ENCODE peak calls at places on chromosome 22, in six cellular contexts. F, N, K, J, X and C are unnamed samples.

GRCh38 chr22:48576333-48577013 is 1251.2 kb downstream of the BRD1 start:
- DNase-seq in J (no peak), K (no peak), N (no peak), X (no peak), F (no peak), C (peak)

GRCh38 chr22:43722444-43722843 is 89.7 kb downstream of the EFCAB6 start:
- DNase-seq in F (no peak), X (no peak), K (no peak), N (no peak), J (no peak), C (no peak)

GRCh38 chr22:45201678-45202332 is 38.1 kb downstream of the NUP50 start:
- DNase-seq in F (no peak), X (peak), J (peak), N (no peak), K (no peak), C (peak)

GRCh38 chr22:35217541-35217940 is 39.8 kb upstream of the HMGXB4 start:
- DNase-seq in F (no peak), N (no peak), K (no peak), J (no peak), X (no peak), C (no peak)

GRCh38 chr22:22558972-22559603 is at the start of gene PRAME:
- DNase-seq in F (no peak), N (peak), K (peak), J (no peak), X (peak), C (peak)

GRCh38 chr22:18973264-18974031 is 37.4 kb upstream of the PRODH start:
- DNase-seq in F (no peak), X (no peak), K (no peak), J (no peak), N (no peak), C (no peak)

GRCh38 chr22:44917372-44918165 is 92.2 kb downstream of the PHF21B start:
- DNase-seq in F (no peak), X (no peak), N (peak), K (no peak), J (no peak), C (no peak)

GRCh38 chr22:31343235-31344191 is 2.6 kb downstream of the PATZ1 start:
- DNase-seq in J (peak), N (peak), K (no peak), X (no peak), F (no peak), C (peak)

GRCh38 chr22:39528080-39528661 is 4.4 kb downstream of the RPS19BP1 start:
- DNase-seq in K (no peak), F (no peak), J (no peak), X (no peak), N (no peak), C (no peak)

GRCh38 chr22:45878901-45879551 is 97.9 kb downstream of the WNT7B start:
- DNase-seq in J (no peak), X (no peak), N (no peak), F (no peak), K (no peak), C (no peak)

GRCh38 chr22:40094449-40094848 is 83.3 kb upstream of the TNRC6B start:
- DNase-seq in K (no peak), X (no peak), F (no peak), J (no peak), N (no peak), C (peak)

GRCh38 chr22:21815958-21816357 is 51.5 kb downstream of the MAPK1 start:
- DNase-seq in N (no peak), K (no peak), J (no peak), X (no peak), F (no peak), C (no peak)

GRCh38 chr22:44389181-44389580 is 76.4 kb upstream of the SHISAL1 start:
- DNase-seq in X (no peak), J (no peak), K (no peak), N (no peak), F (no peak), C (no peak)

GRCh38 chr22:50010676-50011446 is 1.7 kb downstream of the IL17REL start:
- DNase-seq in J (no peak), K (no peak), N (no peak), F (no peak), X (no peak), C (no peak)

GRCh38 chr22:44538071-44538470 is 40.0 kb upstream of the RTL6 start:
- DNase-seq in F (no peak), K (no peak), N (no peak), J (peak), X (peak), C (peak)

GRCh38 chr22:22883090-22883727 is 4.4 kb upstream of the IGLL5 start:
- DNase-seq in K (no peak), X (no peak), N (no peak), F (no peak), J (no peak), C (no peak)

GRCh38 chr22:22201185-22201924 is 43.2 kb upstream of the VPREB1 start:
- DNase-seq in K (peak), N (no peak), J (no peak), F (no peak), X (peak), C (no peak)

GRCh38 chr22:28142361-28142801 is 223.3 kb upstream of the PITPNB start:
- DNase-seq in N (no peak), K (no peak), F (no peak), J (peak), X (peak), C (peak)

GRCh38 chr22:30947163-30947820 is 21.3 kb downstream of the MORC2 start:
- DNase-seq in F (no peak), K (no peak), N (no peak), J (peak), X (no peak), C (peak)

GRCh38 chr22:30783021-30783420 is 88.3 kb downstream of the OSBP2 start:
- DNase-seq in K (no peak), F (no peak), J (no peak), X (no peak), N (no peak), C (no peak)

GRCh38 chr22:30887861-30888260 is 80.7 kb downstream of the MORC2 start:
- DNase-seq in F (no peak), K (no peak), N (no peak), J (no peak), X (no peak), C (no peak)

GRCh38 chr22:28032896-28033295 is 113.8 kb upstream of the PITPNB start:
- DNase-seq in J (no peak), F (no peak), N (no peak), X (no peak), K (no peak), C (no peak)

GRCh38 chr22:25110846-25111578 is 88.6 kb upstream of the CRYBB3 start:
- DNase-seq in X (peak), F (no peak), J (peak), K (peak), N (peak), C (peak)

GRCh38 chr22:24592846-24593809 is at the start of gene LRRC75B:
- DNase-seq in J (peak), X (peak), N (peak), F (no peak), K (no peak), C (peak)

DNA sequence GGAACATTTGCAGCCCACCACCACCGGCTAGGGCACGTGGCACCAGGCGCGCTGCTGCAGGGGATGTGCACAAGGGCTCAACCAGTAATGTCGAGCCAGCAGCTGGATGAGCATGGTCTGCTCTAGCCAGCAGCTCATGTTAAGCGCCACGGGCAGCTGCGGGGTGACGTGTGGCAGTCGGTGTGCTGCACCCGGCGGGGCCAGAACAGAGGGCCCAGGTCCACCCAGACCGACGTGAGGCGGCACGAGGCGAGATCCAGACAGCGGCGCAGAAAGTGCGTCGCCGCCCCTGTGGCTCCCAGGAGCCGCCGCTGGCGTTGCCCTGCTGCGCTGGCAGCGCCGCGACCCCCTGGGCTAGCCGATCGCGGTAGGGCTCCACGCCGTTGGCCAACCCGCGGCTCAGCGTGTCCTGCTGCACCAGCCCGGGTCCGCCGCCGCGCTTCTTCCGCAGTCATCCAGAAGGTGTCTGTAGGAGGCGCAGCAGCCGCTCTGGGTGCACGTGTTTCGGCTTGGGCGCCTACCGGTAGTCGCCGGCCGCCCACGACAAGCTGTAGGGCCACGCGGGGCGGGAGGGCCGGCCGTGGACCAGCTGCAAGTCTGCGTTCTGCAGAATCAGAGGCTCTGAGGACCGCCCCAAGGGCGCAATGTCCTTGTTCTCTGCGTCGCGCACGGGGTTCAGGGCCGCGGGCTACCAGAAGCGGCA is 4.6 kb upstream of the GALR3 start:
- DNase-seq in X (peak), K (peak), F (no peak), J (peak), N (peak), C (no peak)
- TF ChIP-seq CTCF in X (no peak), K (peak), F (peak), J (no peak), N (peak), C (peak)

GRCh38 chr22:41682033-41682807 is 6.4 kb downstream of the SNU13 start:
- DNase-seq in X (peak), F (no peak), J (peak), K (peak), N (peak), C (peak)
- H3K4me3 ChIP-seq in X (peak), F (peak), J (peak), K (peak), N (peak), C (peak)

GRCh38 chr22:36463783-36464184 is 17.7 kb downstream of the TXN2 start:
- DNase-seq in K (no peak), X (no peak), N (no peak), J (no peak), F (no peak), C (no peak)

GRCh38 chr22:36467042-36467810 is 14.2 kb downstream of the TXN2 start:
- DNase-seq in F (no peak), K (no peak), J (peak), N (no peak), X (peak), C (peak)

GRCh38 chr22:36466258-36466657 is 15.2 kb downstream of the TXN2 start:
- DNase-seq in N (no peak), K (no peak), J (no peak), F (no peak), X (no peak), C (no peak)

GRCh38 chr22:36464715-36465231 is 16.7 kb downstream of the TXN2 start:
- DNase-seq in F (no peak), K (no peak), J (no peak), N (no peak), X (no peak), C (no peak)

GRCh38 chr22:36465232-36466021 is 16.0 kb downstream of the TXN2 start:
- DNase-seq in X (peak), F (no peak), K (no peak), N (peak), J (peak), C (peak)
- TF ChIP-seq CTCF in X (no peak), F (no peak), K (no peak), N (no peak), J (no peak), C (no peak)

GRCh38 chr22:26592368-26593015 is 2.6 kb upstream of the TPST2 start:
- DNase-seq in X (no peak), N (no peak), K (peak), J (peak), F (no peak), C (no peak)
- H3K4me3 ChIP-seq in X (no peak), N (no peak), K (no peak), J (no peak), F (no peak), C (no peak)

DNA sequence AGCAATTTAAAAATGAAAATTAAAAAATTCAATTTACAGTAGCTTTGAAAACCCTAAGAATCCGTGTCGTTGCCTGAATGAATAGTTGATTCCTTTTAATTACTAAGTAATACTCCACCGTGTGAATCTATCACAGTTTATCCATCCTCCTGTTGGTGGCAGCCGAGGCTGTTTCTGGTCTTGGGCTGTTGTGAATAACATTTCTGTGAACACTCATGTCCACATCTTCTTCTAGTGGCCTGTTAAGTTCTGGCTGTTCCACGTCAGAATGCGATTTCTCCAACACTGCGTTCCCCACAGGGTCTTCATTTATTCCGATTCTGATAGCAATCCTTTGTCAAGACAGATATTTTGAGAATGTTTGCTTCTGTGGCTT is 223.0 kb downstream of the TBC1D22A start:
- DNase-seq in X (peak), F (no peak), N (no peak), K (no peak), J (no peak), C (no peak)
- TF ChIP-seq CTCF in X (peak), F (no peak), N (no peak), K (no peak), J (no peak), C (peak)

DNA sequence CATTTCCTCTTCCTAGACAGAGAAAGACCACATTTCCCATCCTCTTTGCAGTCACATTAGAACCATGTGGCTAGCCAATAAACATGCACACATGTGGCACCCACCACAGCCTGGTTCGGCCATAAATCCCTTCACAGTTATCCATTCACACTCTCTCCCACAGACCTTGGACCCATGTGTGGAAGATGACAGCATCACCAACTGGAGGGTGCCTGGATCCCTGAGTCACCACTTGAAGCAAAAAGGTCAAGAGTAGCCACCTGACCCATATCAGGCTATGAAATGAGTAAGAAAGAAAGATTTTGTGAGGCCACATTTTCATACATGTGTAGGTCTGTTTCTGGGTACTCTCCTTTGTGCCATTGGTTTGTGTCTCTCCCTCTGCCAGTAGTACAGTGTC is 9.0 kb upstream of the TMEM121B start:
- DNase-seq in J (no peak), X (peak), N (no peak), K (no peak), F (no peak), C (peak)
- H3K4me3 ChIP-seq in J (no peak), X (no peak), N (no peak), K (no peak), F (no peak), C (no peak)

DNA sequence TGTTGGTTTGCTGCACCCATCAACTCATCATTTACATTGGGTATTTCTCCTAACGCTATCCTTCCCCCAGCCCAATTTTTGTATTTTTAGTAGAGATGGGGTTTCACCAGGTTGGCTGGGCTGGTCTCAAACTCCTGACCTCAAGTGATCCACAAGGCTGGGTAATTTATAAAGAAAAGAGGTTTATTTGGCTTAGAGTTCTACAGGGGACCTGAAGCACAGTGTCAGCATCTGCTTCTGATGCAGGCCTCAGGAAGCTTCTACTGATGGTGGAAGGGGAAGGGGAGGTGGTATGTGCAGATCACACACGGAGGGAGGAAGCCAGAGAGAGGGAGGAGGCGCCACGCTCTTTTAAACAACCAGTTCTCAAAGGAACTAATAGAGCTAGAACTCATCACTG is 25.8 kb downstream of the TANGO2 start:
- DNase-seq in X (no peak), J (no peak), F (no peak), K (no peak), N (no peak), C (no peak)
- TF ChIP-seq CTCF in X (no peak), J (no peak), F (no peak), K (no peak), N (no peak), C (no peak)